ENCODE peak calls at places on chromosomes 2 and 18, in five cellular contexts. H is RWPE1, U is GM23248, J is suprapubic skin, Z is aorta. Q is an unnamed sample.

GRCh38 chr18:76886112-76886511 is 63.8 kb downstream of the ZNF236 start:
- DNase-seq in H (no peak), U (no peak), J (no peak), Z (no peak), Q (no peak)

GRCh38 chr2:215843579-215843978 is 169.8 kb downstream of the MREG start:
- DNase-seq in H (peak; percentile 77), U (peak; percentile 95), J (no peak), Z (no peak), Q (no peak)

GRCh38 chr2:100997509-100998234 is 4.4 kb upstream of the RPL31 start:
- DNase-seq in H (no peak), U (no peak), J (no peak), Z (no peak), Q (no peak)

GRCh38 chr2:31770718-31771117 is 190.0 kb upstream of the SRD5A2 start:
- DNase-seq in H (no peak), U (no peak), J (no peak), Z (no peak), Q (no peak)

GRCh38 chr18:59265246-59266018 is 7.8 kb downstream of the RAX start:
- DNase-seq in H (peak; percentile 33), U (peak; percentile 26), J (no peak), Z (no peak), Q (no peak)

GRCh38 chr2:233093721-233094120 is 33.6 kb downstream of the INPP5D start:
- DNase-seq in H (no peak), U (no peak), J (peak; percentile 17), Z (peak; percentile 16), Q (no peak)

GRCh38 chr2:202286595-202286994 is 21.0 kb downstream of the NOP58 start:
- DNase-seq in H (no peak), U (no peak), J (no peak), Z (no peak), Q (no peak)

GRCh38 chr2:54310314-54310713 is 54.3 kb upstream of the TSPYL6 start:
- DNase-seq in H (no peak), U (peak; percentile 37), J (no peak), Z (no peak), Q (no peak)

GRCh38 chr18:59560556-59560955 is 136.7 kb downstream of the CCBE1 start:
- DNase-seq in H (no peak), U (peak; percentile 28), J (no peak), Z (no peak), Q (no peak)

GRCh38 chr2:200411831-200412230 is 98.0 kb downstream of the KCTD18 start:
- DNase-seq in H (no peak), U (peak; percentile 39), J (no peak), Z (no peak), Q (no peak)

DNA sequence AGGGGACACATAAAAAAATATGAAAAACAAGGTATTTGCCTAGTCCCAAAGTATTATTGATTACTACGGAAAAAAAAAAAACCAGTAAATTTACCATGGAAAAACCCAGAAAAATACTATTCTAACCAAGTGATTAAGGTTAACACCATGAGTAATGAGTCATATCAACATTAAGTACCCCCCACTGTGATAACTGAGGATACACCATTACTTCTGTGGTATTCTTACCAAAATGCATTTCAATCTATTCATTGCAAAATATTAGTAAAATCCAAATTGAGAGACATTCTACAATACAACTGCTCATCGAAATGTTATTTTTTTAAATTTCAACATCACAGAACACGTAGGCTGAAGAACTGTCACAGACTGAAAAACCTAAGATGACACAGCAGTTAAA is 669.8 kb downstream of the ZEB2 start:
- DNase-seq in H (no peak), U (no peak), J (no peak), Z (no peak), Q (no peak)
- H3K27ac ChIP-seq in H (no peak overlapping the region), U (no peak overlapping the region), J (no peak overlapping the region), Z (no peak overlapping the region), Q (no peak overlapping the region)

DNA sequence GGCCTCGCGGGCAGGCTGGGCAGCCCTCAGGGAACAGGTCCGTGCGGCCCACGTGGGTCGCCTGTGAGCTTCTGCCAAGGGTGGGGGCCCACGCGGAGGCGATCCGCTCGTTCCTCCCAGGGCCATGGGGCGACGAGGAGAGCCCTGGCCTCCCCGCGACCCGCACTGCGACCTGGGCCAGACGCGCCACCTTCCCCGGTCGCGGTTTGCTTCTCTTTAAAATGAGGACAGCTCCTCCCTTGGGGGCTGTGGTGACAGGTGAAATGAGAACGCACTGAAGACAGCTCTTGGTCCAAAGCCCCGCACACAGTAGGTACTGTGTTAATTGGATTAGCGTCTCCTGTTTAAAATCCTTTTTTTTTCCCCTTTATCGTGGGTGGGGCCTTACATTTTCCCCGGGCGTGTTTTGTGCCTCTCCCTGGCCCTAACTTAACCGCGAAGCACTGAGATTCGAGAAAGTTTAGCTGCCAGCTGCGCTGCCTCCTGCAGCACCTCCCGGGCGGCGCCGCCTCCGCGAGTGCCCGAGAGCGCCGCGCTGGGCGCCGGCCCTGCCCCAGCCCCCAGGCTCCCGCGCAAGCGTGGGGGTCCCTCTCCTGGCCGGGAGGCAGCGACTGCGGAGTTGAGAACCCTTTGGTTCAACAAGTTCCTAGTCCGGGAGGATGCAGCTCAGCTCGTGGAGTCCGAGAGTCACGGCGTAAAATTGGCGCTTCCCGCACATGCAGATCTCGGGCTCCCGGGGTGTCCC is 1.1 kb downstream of the HPCAL1 start:
- DNase-seq in H (peak; percentile 42), U (peak; percentile 78), J (no peak), Z (peak; percentile 86), Q (peak; percentile 57)
- H3K27ac ChIP-seq in H (peak overlapping the region; percentile 80), U (no peak overlapping the region), J (no peak overlapping the region), Z (no peak overlapping the region), Q (peak overlapping the region; percentile 49)

GRCh38 chr2:42064417-42064942 is 16.7 kb downstream of the PKDCC start:
- DNase-seq in H (no peak), U (no peak), J (no peak), Z (no peak), Q (no peak)
- H3K27ac ChIP-seq in H (no peak overlapping the region), U (no peak overlapping the region), J (no peak overlapping the region), Z (peak overlapping the region; percentile 97), Q (no peak overlapping the region)

GRCh38 chr2:152167070-152167469 is 8.5 kb downstream of the STAM2 start:
- DNase-seq in H (no peak), U (peak; percentile 10), J (no peak), Z (no peak), Q (no peak)
- H3K27ac ChIP-seq in H (no peak overlapping the region), U (peak overlapping the region; percentile 52), J (no peak overlapping the region), Z (peak overlapping the region; percentile 76), Q (no peak overlapping the region)

DNA sequence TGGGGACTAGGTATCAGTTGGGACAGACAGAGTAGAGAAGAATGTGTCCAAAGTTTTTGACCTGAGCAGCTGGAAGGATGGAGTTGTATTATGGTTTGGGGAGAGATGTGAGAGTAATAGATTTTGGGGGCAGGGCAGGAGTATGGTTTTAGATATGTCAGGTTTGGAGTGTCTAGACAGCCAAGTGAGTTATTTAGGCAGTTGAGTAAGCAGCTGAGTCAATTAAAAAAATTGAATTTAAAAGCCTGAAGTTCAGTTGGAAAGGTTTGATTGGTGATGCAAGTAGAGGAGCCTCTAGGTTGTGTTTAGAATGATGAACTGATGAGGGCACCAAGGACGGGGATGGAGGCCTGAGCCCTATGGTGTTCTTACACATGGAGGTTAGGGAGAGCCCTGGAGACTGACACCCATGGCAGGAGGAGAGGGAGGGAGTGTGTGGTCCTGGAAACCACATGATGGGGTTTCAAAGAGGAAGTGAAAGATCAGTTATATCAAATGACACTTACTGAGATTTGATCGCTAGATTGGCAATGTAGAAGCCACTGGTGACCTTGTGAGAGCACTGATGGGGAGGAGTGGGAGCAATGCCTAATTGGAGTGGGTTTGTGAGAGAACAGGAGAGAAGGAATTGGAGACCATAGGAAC is 10.2 kb downstream of the ITGA6 start:
- DNase-seq in H (no peak), U (no peak), J (no peak), Z (no peak), Q (no peak)
- H3K27ac ChIP-seq in H (peak overlapping the region; percentile 71), U (no peak overlapping the region), J (no peak overlapping the region), Z (no peak overlapping the region), Q (no peak overlapping the region)